ENCODE peak calls at places on chromosomes 1 and 21, in ten cellular contexts. W is IMR-90, P is heart right ventricle, D is A549, C is ovary, J is lung, R is tibial nerve, B is left lung, K is H9, Q is esophagus squamous epithelium. U is an unnamed sample.
A peak's percentile ranks its signal among the peaks of the same experiment; 100 is the strongest.

GRCh38 chr1:160641323-160642280 is 5.2 kb downstream of the SLAMF1 start:
- DNase-seq in Q (no peak), D (no peak), C (no peak), J (no peak), B (no peak), K (no peak), W (no peak), P (no peak), R (no peak), U (no peak)

GRCh38 chr1:226429868-226430715 is 22.2 kb upstream of the PARP1 start:
- DNase-seq in K (no peak), R (no peak), W (no peak), J (no peak), C (no peak), D (no peak), Q (no peak), P (peak; percentile 23), B (no peak), U (no peak)

GRCh38 chr1:245045087-245045881 is 109.5 kb upstream of the KIF26B start:
- DNase-seq in D (no peak), K (peak; percentile 49), B (no peak), R (no peak), Q (no peak), J (no peak), W (peak; percentile 27), C (no peak), P (peak; percentile 74), U (no peak)

GRCh38 chr1:26531651-26532131 is 2.1 kb downstream of the RPS6KA1 start:
- DNase-seq in W (no peak), Q (no peak), B (peak; percentile 71), P (no peak), K (peak; percentile 42), J (peak; percentile 64), C (no peak), D (no peak), R (no peak), U (no peak)

GRCh38 chr1:51605961-51606723 is 10.8 kb upstream of the OSBPL9 start:
- DNase-seq in J (no peak), C (no peak), W (no peak), R (no peak), P (no peak), Q (no peak), B (no peak), D (no peak), K (peak; percentile 3), U (no peak)

GRCh38 chr1:76294470-76295194 is 220.1 kb downstream of the ST6GALNAC3 start:
- DNase-seq in C (no peak), W (no peak), R (no peak), K (no peak), B (no peak), D (no peak), Q (no peak), J (no peak), P (no peak), U (no peak)

GRCh38 chr1:182699673-182700350 is 15.4 kb upstream of the RGS8 start:
- DNase-seq in P (peak; percentile 10), R (no peak), D (no peak), K (peak; percentile 87), W (no peak), J (no peak), Q (no peak), C (no peak), B (no peak), U (no peak)

GRCh38 chr1:107875689-107876088 is 89.3 kb downstream of the VAV3 start:
- DNase-seq in C (no peak), B (no peak), R (no peak), Q (no peak), W (no peak), D (no peak), K (no peak), P (no peak), J (no peak), U (no peak)

GRCh38 chr1:41678141-41678878 is 193.8 kb upstream of the EDN2 start:
- DNase-seq in K (no peak), W (peak; percentile 86), P (peak; percentile 43), J (no peak), D (no peak), B (no peak), C (no peak), Q (no peak), R (peak; percentile 60), U (peak; percentile 57)

GRCh38 chr1:176878750-176879536 is 285.6 kb downstream of the ASTN1 start:
- DNase-seq in P (no peak), J (no peak), D (no peak), B (no peak), W (no peak), Q (no peak), R (no peak), K (peak; percentile 78), C (no peak), U (no peak)

GRCh38 chr1:240385985-240386978 is 225.7 kb downstream of the GREM2 start:
- DNase-seq in K (no peak), Q (no peak), C (no peak), B (no peak), D (peak; percentile 62), R (no peak), P (no peak), J (no peak), W (peak; percentile 94), U (peak; percentile 23)

GRCh38 chr1:226975259-226975908 is 35.3 kb downstream of the COQ8A start:
- DNase-seq in D (no peak), R (no peak), C (no peak), W (no peak), J (no peak), K (peak; percentile 14), P (no peak), B (no peak), Q (no peak), U (peak; percentile 42)

GRCh38 chr21:41651396-41651795 is 115.5 kb downstream of the RIPK4 start:
- DNase-seq in Q (no peak), C (no peak), D (no peak), P (no peak), B (no peak), K (no peak), W (no peak), R (no peak), J (no peak), U (no peak)

GRCh38 chr1:119139857-119140176 is 636 bp downstream of the WARS2 start:
- DNase-seq in J (no peak), W (no peak), D (no peak), P (no peak), Q (no peak), B (peak; percentile 41), C (no peak), R (peak; percentile 15), K (no peak), U (no peak)

GRCh38 chr1:234848972-234849641 is 239.1 kb upstream of the IRF2BP2 start:
- DNase-seq in D (no peak), Q (no peak), W (peak; percentile 86), K (no peak), R (no peak), P (no peak), C (no peak), J (no peak), B (no peak), U (no peak)
- TF ChIP-seq CTCF in D (no peak), Q (no peak), W (peak; percentile 12), K (peak; percentile 23), R (no peak), P (no peak), C (no peak), J (no peak), B (no peak), U (no peak)

GRCh38 chr1:21447311-21447710 is 7.4 kb downstream of the NBPF3 start:
- DNase-seq in B (no peak), C (no peak), K (no peak), Q (no peak), P (no peak), D (no peak), R (no peak), W (no peak), J (no peak), U (no peak)
- H3K4me1 ChIP-seq in B (no peaks in the 10 kb centered on the region), C (no peaks in the 10 kb centered on the region), K (no peaks in the 10 kb centered on the region), Q (no peaks in the 10 kb centered on the region), P (no peaks in the 10 kb centered on the region), D (no peaks in the 10 kb centered on the region), R (no peaks in the 10 kb centered on the region), W (peaks cover 22% of the 10 kb centered on the region), J (no peaks in the 10 kb centered on the region), U (no peaks in the 10 kb centered on the region)

GRCh38 chr1:159197767-159198557 is 6.7 kb upstream of the ACKR1 start:
- DNase-seq in R (peak; percentile 55), J (peak; percentile 71), K (peak; percentile 78), Q (no peak), B (peak; percentile 56), D (peak; percentile 57), C (peak; percentile 28), P (peak; percentile 69), W (peak; percentile 72), U (peak; percentile 24)

GRCh38 chr1:159200759-159201158 is 3.9 kb upstream of the ACKR1 start:
- DNase-seq in D (no peak), C (no peak), B (no peak), P (no peak), R (no peak), J (no peak), W (no peak), K (no peak), Q (no peak), U (no peak)

GRCh38 chr1:159199901-159200300 is 4.8 kb upstream of the ACKR1 start:
- DNase-seq in D (no peak), Q (no peak), K (no peak), C (no peak), W (no peak), J (no peak), B (no peak), R (no peak), P (no peak), U (no peak)

GRCh38 chr1:159196543-159196942 is 8.1 kb upstream of the ACKR1 start:
- DNase-seq in P (no peak), J (no peak), B (no peak), Q (no peak), W (no peak), D (no peak), R (no peak), K (no peak), C (no peak), U (no peak)
- TF ChIP-seq CTCF in P (no peak), J (no peak), B (no peak), Q (no peak), W (no peak), D (no peak), R (no peak), K (peak; percentile 55), C (no peak), U (no peak)

GRCh38 chr1:207805841-207806421 is 54.1 kb downstream of the CD46 start:
- DNase-seq in P (peak; percentile 79), Q (no peak), C (peak; percentile 42), W (peak; percentile 98), R (peak; percentile 58), J (peak; percentile 76), D (peak; percentile 55), K (no peak), B (peak; percentile 75), U (peak; percentile 97)

GRCh38 chr1:207803678-207804077 is 51.8 kb downstream of the CD46 start:
- DNase-seq in Q (no peak), J (peak; percentile 26), W (no peak), P (no peak), C (no peak), K (no peak), B (no peak), R (no peak), D (no peak), U (peak; percentile 2)

GRCh38 chr1:207807395-207808321 is 55.8 kb downstream of the CD46 start:
- DNase-seq in P (no peak), C (peak; percentile 59), R (no peak), B (no peak), J (peak; percentile 65), K (no peak), Q (no peak), D (no peak), W (no peak), U (peak; percentile 59)

GRCh38 chr1:207806531-207807394 is 54.9 kb downstream of the CD46 start:
- DNase-seq in W (peak; percentile 53), J (no peak), Q (no peak), K (no peak), B (no peak), C (no peak), D (no peak), R (no peak), P (no peak), U (peak; percentile 9)

GRCh38 chr1:207804746-207805468 is 53.1 kb downstream of the CD46 start:
- DNase-seq in B (no peak), C (no peak), J (no peak), P (no peak), K (no peak), R (no peak), W (no peak), D (no peak), Q (no peak), U (peak; percentile 2)
- H3K4me1 ChIP-seq in B (peaks cover 71% of the 10 kb centered on the region), C (peaks cover 10% of the 10 kb centered on the region), J (peaks cover 47% of the 10 kb centered on the region), P (peaks cover 55% of the 10 kb centered on the region), K (no peaks in the 10 kb centered on the region), R (no peaks in the 10 kb centered on the region), W (peaks cover 9% of the 10 kb centered on the region), D (peaks cover 40% of the 10 kb centered on the region), Q (peaks cover 53% of the 10 kb centered on the region), U (peaks cover 63% of the 10 kb centered on the region)

U was measured in gastrocnemius medialis.